ENCODE peak calls at places on chromosome 4, in six cellular contexts. O is tibial artery, W is prostate gland, Y is uterus, E is PC-9, S is IMR-90. I is an unnamed sample.

GRCh38 chr4:3838437-3839380 is 72.5 kb downstream of the ADRA2C start:
- DNase-seq in O (no peak), W (no peak), Y (no peak), E (no peak), S (no peak), I (no peak)

GRCh38 chr4:99648321-99648720 is 9.3 kb downstream of the C4orf54 start:
- DNase-seq in O (no peak), W (no peak), Y (no peak), E (no peak), S (no peak), I (no peak)

GRCh38 chr4:37908488-37909343 is 17.8 kb downstream of the TBC1D1 start:
- DNase-seq in O (no peak), W (no peak), Y (peak; percentile 53), E (no peak), S (peak; percentile 60), I (no peak)

GRCh38 chr4:116529129-116529528 is 556.2 kb downstream of the TRAM1L1 start:
- DNase-seq in O (no peak), W (no peak), Y (no peak), E (no peak), S (no peak), I (no peak)

GRCh38 chr4:37812713-37813112 is 13.8 kb upstream of the PGM2 start:
- DNase-seq in O (no peak), W (no peak), Y (no peak), E (peak; percentile 46), S (peak; percentile 62), I (no peak)

GRCh38 chr4:140743194-140743931 is 12.8 kb downstream of the TBC1D9 start:
- DNase-seq in O (no peak), W (no peak), Y (no peak), E (no peak), S (peak; percentile 57), I (no peak)

GRCh38 chr4:15765910-15766703 is 12.0 kb upstream of the CD38 start:
- DNase-seq in O (no peak), W (peak; percentile 39), Y (no peak), E (no peak), S (no peak), I (no peak)

GRCh38 chr4:39873823-39874222 is 103.9 kb downstream of the PDS5A start:
- DNase-seq in O (no peak), W (no peak), Y (no peak), E (no peak), S (no peak), I (no peak)

GRCh38 chr4:188781655-188782054 is 642.4 kb downstream of the TRIML1 start:
- DNase-seq in O (no peak), W (no peak), Y (no peak), E (no peak), S (peak; percentile 16), I (no peak)

GRCh38 chr4:94954273-94954672 is 196.5 kb downstream of the BMPR1B start:
- DNase-seq in O (no peak), W (no peak), Y (no peak), E (no peak), S (no peak), I (no peak)

GRCh38 chr4:187814737-187815465 is 180.7 kb upstream of the ZFP42 start:
- DNase-seq in O (no peak), W (no peak), Y (peak; percentile 21), E (peak; percentile 65), S (peak; percentile 23), I (no peak)

GRCh38 chr4:61277785-61278184 is 77.7 kb downstream of the ADGRL3 start:
- DNase-seq in O (no peak), W (no peak), Y (no peak), E (no peak), S (no peak), I (no peak)

GRCh38 chr4:48483777-48484493 is 792 bp downstream of the SLC10A4 start:
- DNase-seq in O (no peak), W (no peak), Y (no peak), E (no peak), S (no peak), I (no peak)

GRCh38 chr4:51858605-51859211 is 15.8 kb downstream of the DCUN1D4 start:
- DNase-seq in O (no peak), W (no peak), Y (no peak), E (no peak), S (peak; percentile 43), I (no peak)

GRCh38 chr4:128347175-128347868 is 59.7 kb upstream of the PGRMC2 start:
- DNase-seq in O (no peak), W (no peak), Y (no peak), E (peak; percentile 38), S (peak; percentile 57), I (no peak)

GRCh38 chr4:55543858-55544257 is 2.9 kb downstream of the CLOCK start:
- DNase-seq in O (no peak), W (no peak), Y (no peak), E (peak; percentile 37), S (peak; percentile 27), I (no peak)

GRCh38 chr4:29153642-29154041 is 1566.5 kb upstream of the PCDH7 start:
- DNase-seq in O (no peak), W (no peak), Y (no peak), E (no peak), S (no peak), I (no peak)

GRCh38 chr4:183300660-183301059 is 19.4 kb downstream of the CLDN22 start:
- DNase-seq in O (no peak), W (no peak), Y (no peak), E (no peak), S (no peak), I (no peak)

GRCh38 chr4:158521490-158522111 is at the start of gene RXFP1:
- DNase-seq in O (no peak), W (no peak), Y (no peak), E (no peak), S (no peak), I (no peak)

GRCh38 chr4:112075129-112075753 is 70.0 kb upstream of the FAM241A start:
- DNase-seq in O (no peak), W (peak; percentile 12), Y (no peak), E (peak; percentile 41), S (peak; percentile 66), I (no peak)

DNA sequence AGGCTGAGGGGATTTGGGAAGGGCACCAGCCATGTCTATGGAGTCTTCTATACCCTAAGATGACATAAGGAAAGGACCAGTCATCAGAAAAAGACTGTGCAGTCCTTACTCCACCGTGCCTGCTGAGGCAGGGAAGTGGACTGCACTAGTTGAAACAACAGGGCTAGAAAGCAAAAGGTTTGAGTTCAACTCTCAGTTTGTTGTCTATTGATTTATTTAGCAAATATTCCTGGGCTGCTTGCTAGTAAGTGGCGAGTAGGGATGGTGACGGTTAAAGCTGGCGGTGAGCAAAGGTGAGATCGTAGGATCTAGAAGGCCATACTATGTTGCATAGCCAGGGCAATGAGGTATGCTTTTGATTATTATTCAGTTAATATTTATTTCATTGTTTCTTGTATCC is 110.1 kb downstream of the SMIM20 start:
- DNase-seq in O (no peak), W (no peak), Y (no peak), E (no peak), S (no peak), I (no peak)
- H3K4me3 ChIP-seq in O (no peak overlapping the region), W (no peak overlapping the region), Y (no peak overlapping the region), E (no peak overlapping the region), S (no peak overlapping the region), I (no peak overlapping the region)

GRCh38 chr4:6179362-6179761 is 21.0 kb downstream of the JAKMIP1 start:
- DNase-seq in O (no peak), W (no peak), Y (no peak), E (no peak), S (no peak), I (no peak)

GRCh38 chr4:6182390-6183280 is 17.7 kb downstream of the JAKMIP1 start:
- DNase-seq in O (no peak), W (no peak), Y (no peak), E (no peak), S (no peak), I (no peak)

GRCh38 chr4:6184169-6184568 is 16.2 kb downstream of the JAKMIP1 start:
- DNase-seq in O (no peak), W (no peak), Y (no peak), E (no peak), S (no peak), I (no peak)

GRCh38 chr4:6180841-6181631 is 19.3 kb downstream of the JAKMIP1 start:
- DNase-seq in O (no peak), W (no peak), Y (no peak), E (no peak), S (no peak), I (no peak)

GRCh38 chr4:6183740-6184139 is 16.6 kb downstream of the JAKMIP1 start:
- DNase-seq in O (no peak), W (no peak), Y (no peak), E (no peak), S (no peak), I (no peak)
- H3K4me3 ChIP-seq in O (no peak overlapping the region), W (no peak overlapping the region), Y (no peak overlapping the region), E (no peak overlapping the region), S (no peak overlapping the region), I (no peak overlapping the region)

GRCh38 chr4:109915385-109916002 is 2.8 kb downstream of the EGF start:
- DNase-seq in O (no peak), W (no peak), Y (no peak), E (no peak), S (no peak), I (no peak)
- H3K4me3 ChIP-seq in O (no peak overlapping the region), W (no peak overlapping the region), Y (no peak overlapping the region), E (no peak overlapping the region), S (no peak overlapping the region), I (no peak overlapping the region)

DNA sequence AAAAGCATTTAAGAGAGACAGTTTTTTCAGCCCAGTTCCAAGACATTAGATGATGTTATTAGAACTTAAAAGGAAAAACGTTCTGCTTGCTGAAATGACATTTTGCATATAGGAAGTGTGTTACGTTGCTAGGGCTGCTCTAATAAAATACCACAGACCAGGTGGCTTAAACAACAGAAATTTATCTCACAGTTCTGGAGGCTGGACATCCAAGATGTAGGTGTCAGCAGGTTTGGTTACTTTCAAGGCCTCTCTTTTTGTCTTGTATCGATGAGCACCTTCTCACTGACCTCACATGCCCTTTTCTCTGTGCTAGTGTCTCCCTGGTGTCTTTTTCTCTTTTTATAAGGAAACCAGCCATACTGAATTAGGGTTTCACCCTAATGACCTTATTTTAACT is 204.7 kb downstream of the PACRGL start:
- DNase-seq in O (no peak), W (no peak), Y (no peak), E (no peak), S (no peak), I (no peak)
- H3K4me3 ChIP-seq in O (no peak overlapping the region), W (no peak overlapping the region), Y (no peak overlapping the region), E (no peak overlapping the region), S (no peak overlapping the region), I (no peak overlapping the region)